ENCODE peak calls at places on chromosomes 12 and 14, in six cellular contexts. One of them, this sample, is unnamed.

GRCh38 chr12:10690906-10691305 is 17.1 kb upstream of the STYK1 start:
- DNase-seq in WTC11: no peak
- DNase-seq in HepG2: no peak
- DNase-seq in K562: no peak
- DNase-seq in HCT116: no peak
- DNase-seq in H1: no peak
- DNase-seq in this sample: no peak

GRCh38 chr12:50246159-50246865 is 37.0 kb downstream of the LIMA1 start:
- DNase-seq in WTC11: no peak
- DNase-seq in HepG2: no peak
- DNase-seq in K562: no peak
- DNase-seq in HCT116: no peak
- DNase-seq in H1: no peak
- DNase-seq in this sample: no peak

GRCh38 chr12:49902399-49903350 is 1.0 kb downstream of the FAIM2 start:
- DNase-seq in WTC11: peak
- DNase-seq in HepG2: no peak
- DNase-seq in K562: peak
- DNase-seq in HCT116: no peak
- DNase-seq in H1: no peak
- DNase-seq in this sample: no peak

GRCh38 chr14:23060536-23061260 is 3.4 kb upstream of the CDH24 start:
- DNase-seq in WTC11: no peak
- DNase-seq in HepG2: no peak
- DNase-seq in K562: no peak
- DNase-seq in HCT116: no peak
- DNase-seq in H1: no peak
- DNase-seq in this sample: no peak

GRCh38 chr12:118715647-118716046 is 265.7 kb upstream of the SRRM4 start:
- DNase-seq in WTC11: no peak
- DNase-seq in HepG2: no peak
- DNase-seq in K562: no peak
- DNase-seq in HCT116: no peak
- DNase-seq in H1: no peak
- DNase-seq in this sample: no peak

GRCh38 chr12:87120440-87120839 is 864.2 kb upstream of the MGAT4C start:
- DNase-seq in WTC11: no peak
- DNase-seq in HepG2: peak
- DNase-seq in K562: no peak
- DNase-seq in HCT116: no peak
- DNase-seq in H1: no peak
- DNase-seq in this sample: no peak

GRCh38 chr12:112294793-112295192 is 87.4 kb downstream of the HECTD4 start:
- DNase-seq in WTC11: no peak
- DNase-seq in HepG2: peak
- DNase-seq in K562: no peak
- DNase-seq in HCT116: peak
- DNase-seq in H1: no peak
- DNase-seq in this sample: no peak

GRCh38 chr12:39277416-39277815 is 165.5 kb downstream of the KIF21A start:
- DNase-seq in WTC11: no peak
- DNase-seq in HepG2: no peak
- DNase-seq in K562: no peak
- DNase-seq in HCT116: no peak
- DNase-seq in H1: no peak
- DNase-seq in this sample: no peak

GRCh38 chr12:4031703-4032291 is 158.6 kb upstream of the PARP11 start:
- DNase-seq in WTC11: no peak
- DNase-seq in HepG2: no peak
- DNase-seq in K562: no peak
- DNase-seq in HCT116: no peak
- DNase-seq in H1: no peak
- DNase-seq in this sample: no peak

GRCh38 chr14:68941820-68942219 is 37.3 kb downstream of the ACTN1 start:
- DNase-seq in WTC11: peak
- DNase-seq in HepG2: peak
- DNase-seq in K562: no peak
- DNase-seq in HCT116: no peak
- DNase-seq in H1: peak
- DNase-seq in this sample: no peak

GRCh38 chr14:68939424-68939892 is 39.6 kb downstream of the ACTN1 start:
- DNase-seq in WTC11: no peak
- DNase-seq in HepG2: no peak
- DNase-seq in K562: no peak
- DNase-seq in HCT116: no peak
- DNase-seq in H1: no peak
- DNase-seq in this sample: no peak

GRCh38 chr14:68940614-68941185 is 38.4 kb downstream of the ACTN1 start:
- DNase-seq in WTC11: no peak
- DNase-seq in HepG2: no peak
- DNase-seq in K562: no peak
- DNase-seq in HCT116: no peak
- DNase-seq in H1: no peak
- DNase-seq in this sample: no peak

GRCh38 chr14:68938515-68939423 is 40.3 kb downstream of the ACTN1 start:
- DNase-seq in WTC11: no peak
- DNase-seq in HepG2: peak
- DNase-seq in K562: no peak
- DNase-seq in HCT116: no peak
- DNase-seq in H1: no peak
- DNase-seq in this sample: no peak

GRCh38 chr14:68939893-68940613 is 39.0 kb downstream of the ACTN1 start:
- DNase-seq in WTC11: peak
- DNase-seq in HepG2: peak
- DNase-seq in K562: no peak
- DNase-seq in HCT116: no peak
- DNase-seq in H1: no peak
- DNase-seq in this sample: no peak
- TF ChIP-seq ATF3 in WTC11: no peak
- TF ChIP-seq ATF3 in HepG2: no peak
- TF ChIP-seq ATF3 in K562: no peak
- TF ChIP-seq ATF3 in HCT116: no peak
- TF ChIP-seq ATF3 in H1: no peak
- TF ChIP-seq ATF3 in this sample: no peak

GRCh38 chr14:20455355-20456300 is 602 bp downstream of the APEX1 start:
- DNase-seq in WTC11: peak
- DNase-seq in HepG2: no peak
- DNase-seq in K562: peak
- DNase-seq in HCT116: no peak
- DNase-seq in H1: no peak
- DNase-seq in this sample: no peak
- TF ChIP-seq ATF3 in WTC11: no peak
- TF ChIP-seq ATF3 in HepG2: no peak
- TF ChIP-seq ATF3 in K562: no peak
- TF ChIP-seq ATF3 in HCT116: no peak
- TF ChIP-seq ATF3 in H1: no peak
- TF ChIP-seq ATF3 in this sample: no peak

DNA sequence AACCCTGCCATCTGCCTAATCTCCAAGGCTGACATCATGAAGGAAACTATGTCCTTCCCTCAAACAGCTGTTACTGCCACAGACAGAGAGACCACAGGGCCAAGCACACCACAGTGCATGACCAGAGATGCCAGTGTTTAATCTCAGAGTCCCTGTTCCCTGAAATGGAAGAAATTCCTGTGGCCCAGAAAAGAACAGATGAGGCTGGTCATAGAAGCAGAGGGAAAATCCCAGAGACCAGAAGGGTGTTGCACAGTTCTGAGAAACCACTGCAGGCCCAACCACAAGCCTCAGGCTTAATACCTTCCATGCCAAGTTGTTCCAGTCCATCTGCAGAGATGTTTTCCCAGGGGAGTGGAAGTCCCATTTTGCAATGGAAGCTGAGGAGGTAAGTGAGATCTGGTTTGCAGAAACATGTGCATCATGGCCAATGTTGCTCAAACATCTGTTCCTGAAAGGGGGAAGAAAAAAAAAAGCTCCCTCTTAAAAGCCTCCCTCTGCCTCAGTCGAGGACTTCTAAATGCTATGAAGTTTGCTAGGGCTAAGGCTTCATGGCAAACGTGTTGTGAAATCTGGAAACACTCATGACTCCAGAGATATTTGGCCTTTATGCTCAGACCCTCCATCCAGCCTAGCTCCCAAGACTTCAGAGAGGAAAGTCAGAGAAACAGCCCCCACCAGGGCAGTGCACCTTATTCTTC is 98.6 kb downstream of the SCARB1 start:
- DNase-seq in WTC11: no peak
- DNase-seq in HepG2: no peak
- DNase-seq in K562: no peak
- DNase-seq in HCT116: no peak
- DNase-seq in H1: no peak
- DNase-seq in this sample: no peak
- TF ChIP-seq ATF3 in WTC11: no peak
- TF ChIP-seq ATF3 in HepG2: no peak
- TF ChIP-seq ATF3 in K562: no peak
- TF ChIP-seq ATF3 in HCT116: no peak
- TF ChIP-seq ATF3 in H1: no peak
- TF ChIP-seq ATF3 in this sample: no peak

DNA sequence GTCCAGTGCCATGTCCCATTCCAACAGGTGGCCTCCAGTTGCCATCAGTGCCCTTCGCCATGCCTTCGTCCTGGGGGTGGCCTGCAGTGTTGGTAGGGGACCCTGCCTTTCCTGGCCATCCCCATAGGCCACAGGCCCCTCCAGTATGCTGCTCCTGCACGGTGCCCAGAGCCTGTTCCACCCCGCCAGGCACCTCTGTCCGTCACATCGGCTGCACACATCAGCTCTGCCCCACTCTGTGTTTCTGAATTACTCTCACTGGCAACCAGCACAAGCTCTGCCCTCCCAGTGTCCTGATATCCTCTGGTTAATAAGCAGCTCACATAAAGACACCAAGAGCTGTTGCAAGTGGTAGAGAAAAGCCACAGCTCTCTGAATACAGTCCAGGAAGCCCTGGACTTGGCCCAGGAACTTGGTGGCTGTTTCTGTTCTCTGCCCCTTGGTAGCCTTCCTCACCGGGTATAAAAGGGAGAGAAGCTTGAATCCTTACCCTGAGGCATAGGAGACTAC is 31.3 kb upstream of the ATP2A2 start:
- DNase-seq in WTC11: no peak
- DNase-seq in HepG2: peak
- DNase-seq in K562: no peak
- DNase-seq in HCT116: no peak
- DNase-seq in H1: no peak
- DNase-seq in this sample: peak
- TF ChIP-seq ATF3 in WTC11: no peak
- TF ChIP-seq ATF3 in HepG2: no peak
- TF ChIP-seq ATF3 in K562: no peak
- TF ChIP-seq ATF3 in HCT116: no peak
- TF ChIP-seq ATF3 in H1: no peak
- TF ChIP-seq ATF3 in this sample: no peak

DNA sequence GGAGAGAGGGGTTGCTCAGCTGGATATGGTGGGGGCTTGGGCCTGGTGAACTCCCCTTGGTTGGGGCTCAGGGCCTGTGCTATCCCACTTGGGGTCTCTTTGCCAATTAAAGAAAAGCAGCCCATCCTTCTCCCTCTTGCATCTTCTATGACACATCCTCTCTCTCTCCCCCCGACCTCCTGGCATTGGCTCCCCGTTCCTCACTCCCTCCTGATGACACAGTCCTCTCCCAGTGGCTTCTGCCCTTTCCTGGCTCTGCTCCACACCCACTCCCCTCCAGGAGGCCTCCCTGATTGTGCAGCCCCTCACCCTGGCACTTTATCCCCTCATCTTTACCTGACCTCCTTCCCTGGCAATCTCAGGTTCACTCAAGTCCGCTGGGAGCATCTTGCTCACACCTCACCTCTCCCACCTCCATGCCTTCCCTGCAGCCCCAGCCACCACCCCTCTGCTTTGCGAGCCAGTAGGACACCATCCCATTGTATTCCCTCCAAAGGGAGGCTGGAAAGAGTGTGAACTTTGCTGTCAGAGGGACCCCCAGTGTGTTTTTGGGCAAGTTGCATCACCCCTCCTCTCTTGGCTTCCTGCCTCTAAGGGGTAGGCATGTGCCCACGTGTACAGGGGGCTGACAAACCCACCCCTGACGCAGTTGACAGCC is 10.7 kb downstream of the KRT80 start:
- DNase-seq in WTC11: no peak
- DNase-seq in HepG2: no peak
- DNase-seq in K562: no peak
- DNase-seq in HCT116: no peak
- DNase-seq in H1: no peak
- DNase-seq in this sample: no peak
- TF ChIP-seq ATF3 in WTC11: no peak
- TF ChIP-seq ATF3 in HepG2: no peak
- TF ChIP-seq ATF3 in K562: no peak
- TF ChIP-seq ATF3 in HCT116: no peak
- TF ChIP-seq ATF3 in H1: no peak
- TF ChIP-seq ATF3 in this sample: no peak

DNA sequence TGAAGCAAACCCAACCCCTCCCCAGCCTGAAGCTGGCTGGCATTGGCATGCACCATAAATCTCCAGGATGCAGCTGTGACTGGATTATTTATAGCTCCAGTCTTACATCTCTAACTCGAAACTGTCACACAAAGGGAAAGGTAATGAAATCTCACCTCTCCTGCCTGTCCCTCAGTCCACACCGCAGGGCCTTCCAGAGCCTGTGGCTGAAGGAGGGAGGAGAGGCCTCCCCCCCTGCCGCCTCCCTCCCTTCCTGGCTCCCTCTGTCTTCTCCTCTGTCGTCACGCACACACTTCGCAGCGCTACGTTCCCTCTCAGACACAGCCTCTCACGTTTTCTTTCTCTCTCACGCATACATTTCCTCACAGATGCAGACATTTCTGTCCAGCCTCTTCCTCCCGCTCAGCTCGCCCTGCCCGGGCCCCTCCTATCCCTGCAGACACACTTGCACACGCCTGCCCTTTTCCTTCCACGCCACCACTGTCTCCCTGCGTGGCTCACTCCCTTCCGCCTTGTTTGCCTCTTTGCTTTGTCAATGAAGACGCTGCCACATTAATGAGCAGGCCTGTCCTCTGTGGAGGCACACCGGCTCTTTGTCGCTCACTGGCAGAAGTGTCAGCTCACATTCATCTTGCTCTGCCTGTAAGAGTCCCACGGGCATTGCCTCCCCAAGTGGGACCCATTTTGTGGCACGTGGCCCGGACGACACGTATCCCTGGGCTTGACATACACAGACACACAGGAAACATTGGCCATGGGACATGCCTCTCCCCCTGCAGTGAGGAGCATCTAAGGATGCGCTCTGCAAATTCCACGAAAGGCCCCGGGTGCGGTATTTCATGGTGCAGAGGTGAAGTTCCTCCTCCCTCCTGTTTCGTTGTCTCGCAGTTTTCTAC is 27.9 kb downstream of the IRF2BPL start:
- DNase-seq in WTC11: no peak
- DNase-seq in HepG2: no peak
- DNase-seq in K562: no peak
- DNase-seq in HCT116: no peak
- DNase-seq in H1: no peak
- DNase-seq in this sample: no peak
- TF ChIP-seq ATF3 in WTC11: no peak
- TF ChIP-seq ATF3 in HepG2: no peak
- TF ChIP-seq ATF3 in K562: no peak
- TF ChIP-seq ATF3 in HCT116: no peak
- TF ChIP-seq ATF3 in H1: no peak
- TF ChIP-seq ATF3 in this sample: no peak

GRCh38 chr12:75790219-75790618 is 241.4 kb downstream of the PHLDA1 start:
- DNase-seq in WTC11: no peak
- DNase-seq in HepG2: no peak
- DNase-seq in K562: no peak
- DNase-seq in HCT116: no peak
- DNase-seq in H1: no peak
- DNase-seq in this sample: no peak
- TF ChIP-seq ATF3 in WTC11: no peak
- TF ChIP-seq ATF3 in HepG2: no peak
- TF ChIP-seq ATF3 in K562: no peak
- TF ChIP-seq ATF3 in HCT116: no peak
- TF ChIP-seq ATF3 in H1: no peak
- TF ChIP-seq ATF3 in this sample: no peak

This sample was measured in GM12878.